ENCODE peak calls at places on chromosomes 16 and 17, in eight cellular contexts. X is neuronal stem cell; G is stimulated activated CD8-positive, alpha-beta memory T cell treated with anti-CD3 and anti-CD28 coated beads, Interleukin-15, amount 100 ng/mL, for 24 hours; K is astrocyte of the spinal cord; O is activated CD4-positive, CD25-positive, alpha-beta regulatory T cell; C is NAMALWA; U is non-pigmented ciliary epithelial cell; D is activated naive CD8-positive, alpha-beta T cell treated with anti-CD3 and anti-CD28 coated beads, Interleukin-2, amount 50 U/mL, for 24 hours. R is an unnamed sample.

GRCh38 chr16:25256821-25257503 is 683 bp downstream of the ZKSCAN2 start:
- DNase-seq in U (no peak), G (no peak), D (peak), X (no peak), O (no peak), C (peak), K (peak), R (no peak)

GRCh38 chr17:50564916-50565315 is 4.4 kb downstream of the CACNA1G start:
- DNase-seq in G (no peak), C (no peak), U (no peak), D (no peak), O (no peak), X (no peak), K (no peak), R (no peak)

GRCh38 chr17:14222611-14223010 is 14.1 kb downstream of the CDRT15 start:
- DNase-seq in O (no peak), C (no peak), G (no peak), K (no peak), D (no peak), U (no peak), X (no peak), R (no peak)

GRCh38 chr17:47862621-47863440 is 11.9 kb upstream of the SP6 start:
- DNase-seq in G (no peak), U (peak), O (no peak), C (no peak), X (no peak), D (no peak), K (peak), R (no peak)

GRCh38 chr16:84220851-84221250 is 19.0 kb downstream of the KCNG4 start:
- DNase-seq in D (no peak), U (peak), K (peak), O (no peak), C (no peak), G (no peak), X (no peak), R (no peak)

GRCh38 chr17:17696871-17697633 is 15.8 kb downstream of the RAI1 start:
- DNase-seq in G (no peak), U (no peak), D (no peak), C (no peak), O (no peak), K (no peak), X (no peak), R (no peak)

GRCh38 chr17:6577686-6578263 is 21.4 kb upstream of the PITPNM3 start:
- DNase-seq in D (no peak), O (no peak), X (no peak), C (no peak), K (no peak), G (no peak), U (no peak), R (no peak)

GRCh38 chr16:23905027-23905426 is 69.2 kb downstream of the PRKCB start:
- DNase-seq in D (no peak), G (no peak), C (no peak), O (no peak), U (peak), K (peak), X (peak), R (no peak)

GRCh38 chr17:45093444-45094110 is 32.5 kb downstream of the NMT1 start:
- DNase-seq in U (no peak), G (no peak), O (no peak), C (no peak), X (no peak), D (no peak), K (peak), R (no peak)

GRCh38 chr17:73342549-73343167 is 30.9 kb upstream of the CDC42EP4 start:
- DNase-seq in X (peak), O (no peak), C (peak), D (no peak), G (no peak), K (no peak), U (no peak), R (no peak)

GRCh38 chr16:57653936-57654335 is 14.2 kb upstream of the ADGRG3 start:
- DNase-seq in K (peak), D (no peak), G (no peak), X (no peak), O (no peak), C (no peak), U (no peak), R (no peak)

GRCh38 chr16:2032285-2033056 is 5.8 kb downstream of the NHERF2 start:
- DNase-seq in U (no peak), G (no peak), C (no peak), K (no peak), X (no peak), O (no peak), D (no peak), R (no peak)

GRCh38 chr16:72769876-72770275 is 278.1 kb downstream of the ZFHX3 start:
- DNase-seq in G (no peak), K (no peak), X (no peak), O (no peak), D (no peak), C (no peak), U (no peak), R (no peak)

GRCh38 chr16:23145608-23146007 is 3.6 kb downstream of the USP31 start:
- DNase-seq in X (no peak), U (no peak), O (no peak), C (no peak), K (peak), G (no peak), D (no peak), R (no peak)

GRCh38 chr16:50462793-50463507 is 85.2 kb upstream of the NKD1 start:
- DNase-seq in O (no peak), K (no peak), D (no peak), U (no peak), C (no peak), G (no peak), X (peak), R (no peak)

GRCh38 chr16:54173489-54173888 is 113.1 kb downstream of the IRX3 start:
- DNase-seq in C (no peak), X (no peak), G (no peak), O (no peak), K (no peak), D (no peak), U (no peak), R (no peak)

GRCh38 chr17:81999587-81999974 is 22.2 kb downstream of the ASPSCR1 start:
- DNase-seq in G (no peak), O (no peak), U (no peak), X (no peak), K (no peak), C (no peak), D (no peak), R (no peak)

GRCh38 chr17:8794636-8795035 is 4.5 kb downstream of the MFSD6L start:
- DNase-seq in U (no peak), O (no peak), C (no peak), K (no peak), D (no peak), X (no peak), G (no peak), R (no peak)

GRCh38 chr17:75288784-75289121 is 480 bp downstream of the SLC25A19 start:
- DNase-seq in D (peak), C (peak), G (no peak), K (no peak), O (no peak), X (no peak), U (no peak), R (peak)

GRCh38 chr16:84839956-84840355 is 20.2 kb downstream of the CRISPLD2 start:
- DNase-seq in X (no peak), C (no peak), D (no peak), O (no peak), K (peak), U (no peak), G (no peak), R (no peak)

R was measured in GM10248.